ENCODE peak calls at places on chromosome 20, in four cellular contexts. V is heart right ventricle, Y is astrocyte of the spinal cord, G is AG09309. P is an unnamed sample.

GRCh38 chr20:12966468-12967085 is 42.2 kb upstream of the SPTLC3 start:
- DNase-seq in V (no peak), Y (peak), G (peak), P (no peak)

GRCh38 chr20:50450961-50451752 is 59.0 kb upstream of the PTPN1 start:
- DNase-seq in V (no peak), Y (peak), G (peak), P (no peak)

GRCh38 chr20:23658989-23659609 is 21.3 kb upstream of the CST3 start:
- DNase-seq in V (no peak), Y (no peak), G (no peak), P (no peak)

GRCh38 chr20:49612127-49612738 is 44.3 kb upstream of the PTGIS start:
- DNase-seq in V (peak), Y (no peak), G (no peak), P (no peak)

GRCh38 chr20:62358728-62359490 is 8.2 kb downstream of the LAMA5 start:
- DNase-seq in V (peak), Y (no peak), G (no peak), P (no peak)

GRCh38 chr20:41386502-41387427 is 20.1 kb upstream of the EMILIN3 start:
- DNase-seq in V (peak), Y (no peak), G (peak), P (no peak)

GRCh38 chr20:1322511-1323245 is 6.3 kb downstream of the SDCBP2 start:
- DNase-seq in V (no peak), Y (peak), G (peak), P (no peak)

GRCh38 chr20:9172908-9173307 is 104.0 kb downstream of the PLCB4 start:
- DNase-seq in V (no peak), Y (peak), G (no peak), P (no peak)

GRCh38 chr20:62401331-62401779 is 5.7 kb downstream of the CABLES2 start:
- DNase-seq in V (no peak), Y (no peak), G (no peak), P (no peak)

GRCh38 chr20:57112448-57112847 is 154.0 kb downstream of the BMP7 start:
- DNase-seq in V (no peak), Y (no peak), G (no peak), P (no peak)

GRCh38 chr20:16864958-16865357 is 116.8 kb downstream of the OTOR start:
- DNase-seq in V (no peak), Y (no peak), G (no peak), P (no peak)

GRCh38 chr20:53736757-53737403 is 143.2 kb upstream of the ZNF217 start:
- DNase-seq in V (no peak), Y (no peak), G (no peak), P (no peak)

GRCh38 chr20:61951695-61952533 is 113.8 kb downstream of the TAF4 start:
- DNase-seq in V (no peak), Y (peak), G (no peak), P (no peak)

GRCh38 chr20:13221673-13222318 is 722 bp downstream of the ISM1 start:
- DNase-seq in V (peak), Y (peak), G (no peak), P (peak)

GRCh38 chr20:36645353-36645752 is 643 bp downstream of the SLA2 start:
- DNase-seq in V (no peak), Y (no peak), G (no peak), P (no peak)
- H3K4me3 ChIP-seq in V (peak), Y (no peak), G (no peak), P (no peak)

DNA sequence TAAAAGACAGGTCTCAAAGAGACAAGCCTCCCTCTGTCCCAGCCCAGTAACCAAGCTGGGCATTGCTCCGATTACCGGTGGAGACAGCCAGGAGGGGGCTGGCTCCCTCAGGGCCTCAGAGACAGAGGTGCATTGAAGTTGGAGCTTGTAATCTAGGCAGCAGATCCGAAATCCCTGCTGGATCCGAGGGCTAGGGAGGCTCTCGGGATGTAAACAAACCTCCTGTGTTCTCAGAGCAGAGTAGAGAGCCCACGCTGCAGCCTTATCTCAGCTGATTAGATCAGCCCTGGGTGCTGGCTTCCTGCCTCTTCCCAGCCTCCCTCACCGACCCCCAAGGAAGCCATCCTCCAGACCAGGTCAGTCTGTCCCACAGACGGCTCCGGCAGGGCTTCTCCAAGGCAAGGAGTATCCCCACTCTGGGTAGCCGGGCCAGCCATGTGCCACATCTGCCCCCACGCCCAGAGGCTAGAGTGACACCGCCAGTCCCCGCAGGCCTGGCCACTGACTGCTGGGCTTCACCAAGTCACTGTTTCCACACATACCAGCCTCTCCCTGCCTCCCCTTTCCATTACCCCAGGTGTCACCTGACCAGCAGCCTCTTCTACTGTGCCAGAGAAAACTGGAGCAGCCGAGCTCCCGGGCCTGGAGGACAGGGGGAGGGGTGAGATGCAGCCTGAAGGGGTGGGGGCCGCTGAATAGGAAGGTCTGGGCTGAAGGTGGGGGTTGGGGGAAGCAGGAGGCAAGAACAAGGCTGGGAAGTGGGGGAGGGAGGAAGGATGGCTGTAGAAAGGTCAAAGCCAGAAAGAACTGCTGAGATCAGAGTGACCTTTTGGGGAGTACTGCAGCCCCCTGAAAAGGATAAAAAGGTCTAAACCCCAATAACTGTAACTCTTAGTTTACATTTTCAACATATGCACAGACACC is 6.0 kb downstream of the SDC4 start:
- DNase-seq in V (peak), Y (peak), G (no peak), P (peak)
- TF ChIP-seq CTCF in V (no peak), Y (no peak), G (no peak), P (no peak)

GRCh38 chr20:46400253-46400652 is 6.2 kb downstream of the ELMO2 start:
- DNase-seq in V (no peak), Y (peak), G (no peak), P (peak)
- H3K4me3 ChIP-seq in V (peak), Y (no peak), G (peak), P (no peak)

DNA sequence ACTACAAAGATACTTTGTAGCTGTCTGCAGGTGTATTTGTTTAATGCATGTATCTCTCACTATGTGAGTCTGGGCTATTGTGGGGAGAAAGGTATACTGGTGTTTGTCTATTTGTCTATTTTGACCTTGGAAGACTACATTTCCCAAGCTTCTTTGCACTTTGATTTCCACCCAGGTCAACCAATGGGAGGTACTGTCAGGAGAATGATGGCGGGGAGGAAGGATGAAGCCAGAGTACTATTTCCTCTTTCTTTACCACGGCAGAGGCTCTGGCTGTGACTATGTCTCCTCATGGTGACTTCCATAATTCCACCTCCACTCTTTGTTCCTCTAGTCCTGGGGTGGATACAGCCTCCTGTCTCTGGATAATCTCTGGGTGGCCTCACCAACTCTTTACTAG is 23.1 kb downstream of the LBP start:
- DNase-seq in V (no peak), Y (no peak), G (no peak), P (no peak)
- TF ChIP-seq CTCF in V (no peak), Y (no peak), G (no peak), P (no peak)

GRCh38 chr20:51711426-51711825 is 56.8 kb downstream of the ATP9A start:
- DNase-seq in V (no peak), Y (no peak), G (no peak), P (no peak)
- H3K4me3 ChIP-seq in V (no peak), Y (no peak), G (no peak), P (no peak)

GRCh38 chr20:21632654-21633053 is 72.8 kb upstream of the PAX1 start:
- DNase-seq in V (no peak), Y (no peak), G (no peak), P (no peak)

GRCh38 chr20:21633829-21634228 is 71.6 kb upstream of the PAX1 start:
- DNase-seq in V (no peak), Y (no peak), G (no peak), P (no peak)

GRCh38 chr20:21628800-21629199 is 76.7 kb upstream of the PAX1 start:
- DNase-seq in V (no peak), Y (no peak), G (no peak), P (no peak)

DNA sequence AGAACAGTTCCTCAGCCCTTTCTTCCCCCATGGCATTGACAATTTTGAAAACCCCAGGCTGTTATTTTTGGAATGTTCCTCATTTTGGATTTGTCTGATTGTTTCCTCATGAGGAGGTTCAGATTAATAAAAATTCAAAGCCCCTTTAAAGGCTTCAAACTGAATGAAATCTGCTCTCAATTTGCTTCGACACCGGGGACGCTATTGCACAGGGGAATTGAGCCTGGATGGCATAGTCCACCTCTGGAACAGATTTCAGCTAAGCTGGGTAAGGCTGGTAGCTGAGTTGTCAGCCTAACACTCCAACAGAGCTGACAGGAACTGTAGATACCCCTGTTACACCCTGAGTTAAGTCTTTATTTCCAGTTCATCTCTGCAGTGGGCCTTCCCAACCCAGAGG is 73.4 kb upstream of the PAX1 start:
- DNase-seq in V (no peak), Y (no peak), G (no peak), P (no peak)
- TF ChIP-seq CTCF in V (no peak), Y (no peak), G (no peak), P (no peak)

DNA sequence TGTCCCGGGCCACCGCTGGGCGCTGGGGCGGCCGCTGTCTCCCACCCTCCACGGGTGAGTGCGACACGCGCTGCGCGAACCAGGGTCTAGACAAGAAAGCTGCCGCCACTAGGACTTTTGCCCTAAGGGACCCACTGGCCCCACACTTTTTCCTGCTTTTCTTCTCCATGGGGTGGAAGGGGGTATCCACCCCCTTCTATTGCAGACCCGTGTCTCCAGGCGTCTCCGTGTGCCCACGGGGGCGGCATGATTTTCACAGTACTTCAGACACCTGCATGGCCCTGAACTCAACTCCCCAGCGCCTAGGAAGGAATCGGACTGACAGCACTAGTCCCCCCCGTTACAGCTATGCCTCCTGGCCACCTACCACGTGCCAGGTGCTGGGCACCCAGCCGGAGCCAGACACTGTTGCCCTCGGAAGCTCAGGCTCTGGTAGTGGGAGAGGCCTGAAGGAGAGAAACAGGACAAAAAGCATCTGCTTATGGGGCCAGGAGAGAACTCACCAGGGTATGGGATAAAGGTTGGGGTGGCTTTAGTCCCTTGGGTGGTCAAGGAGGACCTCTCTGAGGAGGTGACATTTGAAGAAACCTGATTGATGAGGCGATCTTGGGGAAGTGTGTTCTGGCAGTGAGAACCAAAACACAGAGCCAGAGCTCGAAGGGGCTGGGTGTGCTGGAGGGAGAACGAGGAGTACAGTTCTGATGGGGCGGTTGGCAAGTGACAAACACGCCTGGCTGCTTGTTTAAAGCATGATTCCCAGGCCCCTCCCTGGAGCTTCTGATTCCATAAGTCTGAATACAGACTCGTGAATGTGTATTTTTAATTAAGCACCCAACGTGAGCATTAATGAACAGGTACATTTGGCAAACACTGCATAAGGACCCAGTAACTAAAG is 622 bp upstream of the NFATC2 start:
- DNase-seq in V (no peak), Y (no peak), G (no peak), P (no peak)
- H3K4me3 ChIP-seq in V (peak), Y (peak), G (no peak), P (peak)

DNA sequence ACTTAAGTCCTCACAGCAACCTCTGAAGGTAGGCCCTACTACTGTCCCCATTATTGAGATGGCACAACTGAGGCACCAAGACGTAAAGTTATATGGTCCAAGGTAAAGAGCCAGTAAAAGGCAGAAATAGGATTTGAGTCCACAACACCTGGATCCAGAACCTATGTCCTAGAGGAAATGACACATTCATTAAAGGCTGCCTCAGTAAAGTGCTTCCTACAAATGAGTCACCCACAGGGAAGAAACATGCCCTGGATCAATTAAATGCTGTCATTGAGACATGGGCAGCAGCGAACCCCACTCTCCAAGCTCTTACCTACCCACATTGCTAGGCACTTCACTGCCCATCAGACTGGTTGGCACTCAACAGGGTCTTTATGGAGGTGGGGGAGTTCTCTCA is 600.9 kb downstream of the PTPRT start:
- DNase-seq in V (no peak), Y (no peak), G (no peak), P (no peak)
- TF ChIP-seq CTCF in V (no peak), Y (no peak), G (no peak), P (no peak)

GRCh38 chr20:4151991-4152695 is 136.8 kb upstream of the RNF24 start:
- DNase-seq in V (no peak), Y (peak), G (peak), P (no peak)
- H3K4me3 ChIP-seq in V (no peak), Y (no peak), G (no peak), P (no peak)

GRCh38 chr20:59984551-59984950 is 26.3 kb downstream of the CDH26 start:
- DNase-seq in V (no peak), Y (no peak), G (no peak), P (no peak)

GRCh38 chr20:59988141-59988540 is 29.9 kb downstream of the CDH26 start:
- DNase-seq in V (no peak), Y (no peak), G (no peak), P (peak)

GRCh38 chr20:59987135-59987534 is 28.9 kb downstream of the CDH26 start:
- DNase-seq in V (no peak), Y (no peak), G (no peak), P (no peak)

DNA sequence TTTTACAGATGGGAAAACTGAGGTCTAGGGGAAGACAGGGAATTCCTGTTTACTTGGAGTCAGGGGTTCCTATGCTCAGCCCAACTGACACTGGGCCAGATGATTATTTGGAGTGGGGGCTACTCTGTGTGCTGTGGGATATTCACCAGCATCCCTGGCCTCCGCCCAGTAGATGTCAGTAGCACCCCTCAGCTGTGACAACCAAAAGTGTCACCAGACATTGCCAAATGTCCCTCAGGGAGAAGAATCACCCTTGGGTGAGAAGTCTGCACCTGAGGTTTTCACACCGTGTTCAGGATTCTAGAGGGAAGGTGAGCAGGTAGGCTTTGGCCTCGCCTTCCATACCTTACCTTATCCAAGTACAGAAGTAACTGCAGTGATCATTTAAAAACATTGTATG is 27.6 kb downstream of the CDH26 start:
- DNase-seq in V (peak), Y (no peak), G (no peak), P (no peak)
- TF ChIP-seq CTCF in V (peak), Y (no peak), G (no peak), P (peak)